ENCODE peak calls at places on chromosome 1, in four cellular contexts. U is K562, C is mammary epithelial cell, L is GM23338. D is an unnamed sample.

GRCh38 chr1:53895421-53895820 is 1.4 kb downstream of the DIO1 start:
- DNase-seq in C (no peak), L (no peak), U (no peak), D (no peak)

GRCh38 chr1:91651671-91652071 is 151.0 kb downstream of the CDC7 start:
- DNase-seq in U (no peak), L (no peak), C (no peak), D (no peak)

GRCh38 chr1:100458925-100459814 is 78.8 kb upstream of the GPR88 start:
- DNase-seq in L (peak), C (peak), U (peak), D (peak)

GRCh38 chr1:170204121-170204520 is 58.4 kb downstream of the NTMT2 start:
- DNase-seq in L (no peak), U (no peak), C (no peak), D (no peak)

GRCh38 chr1:88175631-88176226 is 508.3 kb upstream of the PKN2 start:
- DNase-seq in U (no peak), C (peak), L (no peak), D (no peak)

GRCh38 chr1:114154146-114154962 is 685 bp upstream of the SYT6 start:
- DNase-seq in L (peak), U (peak), C (no peak), D (no peak)

GRCh38 chr1:47650205-47650604 is 212.4 kb downstream of the FOXD2 start:
- DNase-seq in C (peak), U (no peak), L (no peak), D (no peak)

GRCh38 chr1:198556969-198557368 is 16.5 kb upstream of the ATP6V1G3 start:
- DNase-seq in L (no peak), C (no peak), U (no peak), D (peak)

GRCh38 chr1:178945763-178946266 is 74.9 kb upstream of the ANGPTL1 start:
- DNase-seq in U (no peak), L (peak), C (peak), D (no peak)

GRCh38 chr1:99548924-99549605 is 96.8 kb upstream of the PALMD start:
- DNase-seq in C (peak), U (no peak), L (no peak), D (no peak)

GRCh38 chr1:168341576-168341975 is 60.9 kb downstream of the TBX19 start:
- DNase-seq in U (no peak), C (peak), L (no peak), D (no peak)

GRCh38 chr1:3649342-3650247 is at the start of gene WRAP73:
- DNase-seq in C (peak), L (peak), U (peak), D (peak)

GRCh38 chr1:238772321-238772720 is 614.0 kb upstream of the CHRM3 start:
- DNase-seq in C (peak), L (no peak), U (no peak), D (no peak)

GRCh38 chr1:172867216-172867828 is 183.4 kb downstream of the TNFSF18 start:
- DNase-seq in C (no peak), L (no peak), U (no peak), D (no peak)

GRCh38 chr1:92544756-92545165 is 58.0 kb upstream of the GFI1 start:
- DNase-seq in L (no peak), U (peak), C (no peak), D (no peak)

GRCh38 chr1:216270086-216270773 is 153.0 kb downstream of the USH2A start:
- DNase-seq in C (no peak), U (no peak), L (no peak), D (no peak)

DNA sequence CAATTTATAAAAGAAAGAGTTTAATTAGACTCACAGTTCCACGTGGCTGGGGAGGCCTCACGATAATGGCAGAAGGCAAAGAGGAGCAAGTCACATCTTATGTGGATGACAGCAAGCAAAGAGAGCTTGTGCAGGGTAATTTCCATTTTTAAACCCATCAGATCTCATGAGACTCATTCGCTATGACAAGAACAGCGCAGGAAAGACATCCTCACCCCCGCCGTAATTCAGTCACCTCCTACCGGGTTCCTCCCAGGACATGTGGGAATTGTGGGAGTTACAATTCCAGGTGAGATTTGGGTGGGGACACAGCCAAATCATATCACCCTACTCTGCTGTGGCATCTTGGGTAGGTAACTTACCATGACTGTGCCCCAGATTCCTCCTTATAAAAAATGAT is 79.8 kb downstream of the AK5 start:
- DNase-seq in U (no peak), C (no peak), L (no peak), D (no peak)
- H2AFZ ChIP-seq in U (no peak), C (no peak), L (no peak), D (no peak)

DNA sequence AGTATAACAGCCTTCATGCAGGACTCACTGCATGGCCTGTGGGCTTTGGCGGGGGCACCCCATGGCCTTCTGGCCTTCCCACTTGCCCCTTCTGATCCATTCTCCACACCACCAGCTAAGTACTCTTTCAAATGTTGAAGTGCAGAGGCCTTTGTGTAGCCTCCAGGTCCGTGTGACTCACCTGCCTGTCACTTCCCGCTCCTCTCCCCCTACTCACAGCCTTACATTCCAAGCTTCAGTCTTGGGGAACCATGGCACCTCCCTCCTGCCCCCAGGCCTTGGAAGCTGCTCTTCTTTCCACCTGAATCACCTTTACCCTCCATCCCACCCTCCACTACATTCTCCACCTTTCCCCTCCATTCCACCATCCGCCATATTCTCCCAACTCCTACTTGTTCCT is 69.6 kb downstream of the PGM1 start:
- DNase-seq in C (peak), L (peak), U (no peak), D (no peak)
- H2AFZ ChIP-seq in C (peak), L (no peak), U (no peak), D (no peak)

GRCh38 chr1:116167625-116168276 is 56.6 kb downstream of the MAB21L3 start:
- DNase-seq in U (peak), L (peak), C (no peak), D (no peak)
- H2AFZ ChIP-seq in U (peak), L (peak), C (peak), D (no peak)

DNA sequence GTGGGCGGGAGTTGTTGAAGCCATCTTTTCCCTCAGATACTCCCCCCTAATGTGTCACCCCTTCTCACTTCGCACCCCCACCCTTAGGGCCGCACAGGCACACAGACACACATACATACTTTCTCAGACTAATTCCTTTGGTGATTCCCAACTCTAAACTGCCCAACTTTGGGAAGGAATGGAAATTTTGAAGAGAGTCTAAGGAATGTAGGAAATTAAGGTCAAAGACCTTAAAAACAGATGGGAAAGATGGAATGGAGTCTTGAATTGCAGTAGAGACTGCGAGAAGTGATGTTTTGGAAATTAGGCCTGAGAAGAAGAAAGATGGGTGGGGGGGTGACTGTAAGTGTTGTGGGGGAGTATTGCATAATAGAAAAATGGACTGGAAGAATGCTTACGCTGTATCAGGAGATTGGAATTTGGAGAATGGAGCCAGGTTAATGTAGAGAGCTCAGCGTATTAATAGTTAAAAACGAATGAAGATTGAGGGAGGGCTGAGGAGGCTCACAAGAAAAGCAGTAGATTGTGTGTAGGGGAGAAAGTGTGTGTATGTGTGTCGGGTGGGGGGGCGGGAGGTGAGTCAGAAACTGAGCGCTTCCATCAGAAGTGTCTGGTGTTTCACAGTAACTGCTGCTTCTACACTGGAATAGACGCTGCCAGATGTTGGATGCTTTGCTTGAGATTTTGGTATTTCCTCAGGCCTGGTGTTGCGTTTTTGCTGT is 1.7 kb downstream of the PIP5K1A start:
- DNase-seq in C (peak), L (peak), U (peak), D (peak)
- H2AFZ ChIP-seq in C (no peak), L (no peak), U (no peak), D (no peak)

DNA sequence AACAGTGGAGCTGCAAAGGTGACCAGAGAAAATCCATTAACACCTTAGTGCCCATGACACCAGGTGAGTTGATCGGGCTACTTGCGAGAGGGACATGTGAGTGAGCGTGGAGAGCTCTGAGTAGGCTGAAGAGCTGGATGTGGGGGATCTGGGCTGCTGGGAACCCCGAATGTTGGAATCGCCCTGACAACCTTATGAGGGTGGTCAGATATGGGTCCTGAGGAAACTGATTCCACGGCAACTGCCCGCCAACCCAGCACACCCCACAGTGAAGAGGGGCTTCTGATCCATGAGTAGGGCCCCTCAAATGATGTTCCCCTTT is 705 bp upstream of the QSOX1 start:
- DNase-seq in U (no peak), C (no peak), L (no peak), D (peak)
- H2AFZ ChIP-seq in U (peak), C (peak), L (peak), D (peak)

D was measured in Karpas-422.